ENCODE peak calls at places on chromosomes 5 and 9, in six cellular contexts. K is neuronal stem cell, I is mesendoderm, S is IMR-90, Z is H9, A is mesenchymal stem cell. E is an unnamed sample.
A peak's percentile ranks its signal among the peaks of the same experiment; 100 is the strongest.

GRCh38 chr9:15936316-15936869 is 383.6 kb downstream of the CCDC171 start:
- DNase-seq in K (no peak), I (no peak), S (peak; percentile 40), Z (no peak), A (peak; percentile 3), E (no peak)

GRCh38 chr5:69007726-69008368 is 86.0 kb upstream of the SLC30A5 start:
- DNase-seq in K (peak; percentile 73), I (peak; percentile 84), S (peak; percentile 30), Z (peak; percentile 83), A (peak; percentile 63), E (peak; percentile 88)

GRCh38 chr9:17810728-17811634 is 232.1 kb downstream of the SH3GL2 start:
- DNase-seq in K (peak; percentile 67), I (peak; percentile 50), S (peak; percentile 66), Z (no peak), A (peak; percentile 48), E (peak; percentile 82)

GRCh38 chr9:10059044-10059443 is 553.8 kb downstream of the PTPRD start:
- DNase-seq in K (no peak), I (peak; percentile 36), S (peak; percentile 28), Z (no peak), A (peak; percentile 78), E (no peak)

GRCh38 chr9:99851028-99851822 is 29.5 kb downstream of the NR4A3 start:
- DNase-seq in K (no peak), I (no peak), S (no peak), Z (no peak), A (no peak), E (no peak)

GRCh38 chr9:132042324-132042723 is 37.3 kb downstream of the MED27 start:
- DNase-seq in K (no peak), I (peak; percentile 19), S (peak; percentile 99), Z (no peak), A (peak; percentile 91), E (no peak)

GRCh38 chr9:84419203-84419602 is 78.6 kb upstream of the SLC28A3 start:
- DNase-seq in K (no peak), I (peak; percentile 44), S (no peak), Z (no peak), A (peak; percentile 15), E (no peak)

GRCh38 chr9:124886461-124886860 is 24.5 kb downstream of the ARPC5L start:
- DNase-seq in K (no peak), I (no peak), S (no peak), Z (no peak), A (no peak), E (no peak)

GRCh38 chr5:68225188-68225910 is 9.8 kb downstream of the PIK3R1 start:
- DNase-seq in K (no peak), I (no peak), S (peak; percentile 87), Z (no peak), A (peak; percentile 71), E (peak; percentile 67)

GRCh38 chr5:95284512-95285405 is at the start of gene MCTP1:
- DNase-seq in K (peak; percentile 44), I (peak; percentile 53), S (no peak), Z (peak; percentile 66), A (peak; percentile 19), E (no peak)

GRCh38 chr9:127963359-127964064 is 17.3 kb downstream of the EEIG1 start:
- DNase-seq in K (no peak), I (no peak), S (no peak), Z (no peak), A (no peak), E (no peak)

GRCh38 chr5:132777209-132778069 is at the start of gene SEPTIN8:
- DNase-seq in K (peak; percentile 63), I (peak; percentile 11), S (no peak), Z (peak; percentile 53), A (peak; percentile 57), E (peak; percentile 61)

GRCh38 chr5:130908186-130908585 is 256.9 kb downstream of the HINT1 start:
- DNase-seq in K (no peak), I (no peak), S (no peak), Z (no peak), A (no peak), E (no peak)

GRCh38 chr5:15433709-15434108 is 66.3 kb upstream of the FBXL7 start:
- DNase-seq in K (no peak), I (no peak), S (no peak), Z (no peak), A (no peak), E (no peak)

GRCh38 chr9:5971740-5972139 is 43.7 kb downstream of the RANBP6 start:
- DNase-seq in K (no peak), I (no peak), S (peak; percentile 11), Z (no peak), A (no peak), E (no peak)

GRCh38 chr9:14092344-14092743 is 221.6 kb downstream of the NFIB start:
- DNase-seq in K (no peak), I (no peak), S (no peak), Z (no peak), A (peak; percentile 8), E (no peak)

GRCh38 chr9:69657269-69657668 is 14.9 kb downstream of the APBA1 start:
- DNase-seq in K (no peak), I (no peak), S (peak; percentile 35), Z (no peak), A (peak; percentile 61), E (no peak)

GRCh38 chr5:78467744-78468357 is 107.4 kb downstream of the SCAMP1 start:
- DNase-seq in K (peak; percentile 6), I (peak; percentile 44), S (peak; percentile 74), Z (no peak), A (peak; percentile 52), E (peak; percentile 60)

GRCh38 chr5:17219006-17219422 is 1.6 kb downstream of the BASP1 start:
- DNase-seq in K (peak; percentile 64), I (peak; percentile 87), S (no peak), Z (peak; percentile 75), A (peak; percentile 48), E (no peak)

GRCh38 chr9:77291714-77292113 is 114.4 kb downstream of the VPS13A start:
- DNase-seq in K (peak; percentile 18), I (peak; percentile 86), S (peak; percentile 33), Z (peak; percentile 45), A (peak; percentile 33), E (peak; percentile 43)

GRCh38 chr9:89799766-89800165 is 195.0 kb downstream of the GADD45G start:
- DNase-seq in K (no peak), I (no peak), S (no peak), Z (no peak), A (no peak), E (peak; percentile 77)

GRCh38 chr9:114434878-114435311 is 47.1 kb upstream of the AKNA start:
- DNase-seq in K (peak; percentile 37), I (peak; percentile 81), S (peak; percentile 37), Z (peak; percentile 63), A (peak; percentile 36), E (peak; percentile 54)

GRCh38 chr5:3858524-3858923 is 262.9 kb downstream of the IRX1 start:
- DNase-seq in K (no peak), I (no peak), S (no peak), Z (no peak), A (no peak), E (no peak)

DNA sequence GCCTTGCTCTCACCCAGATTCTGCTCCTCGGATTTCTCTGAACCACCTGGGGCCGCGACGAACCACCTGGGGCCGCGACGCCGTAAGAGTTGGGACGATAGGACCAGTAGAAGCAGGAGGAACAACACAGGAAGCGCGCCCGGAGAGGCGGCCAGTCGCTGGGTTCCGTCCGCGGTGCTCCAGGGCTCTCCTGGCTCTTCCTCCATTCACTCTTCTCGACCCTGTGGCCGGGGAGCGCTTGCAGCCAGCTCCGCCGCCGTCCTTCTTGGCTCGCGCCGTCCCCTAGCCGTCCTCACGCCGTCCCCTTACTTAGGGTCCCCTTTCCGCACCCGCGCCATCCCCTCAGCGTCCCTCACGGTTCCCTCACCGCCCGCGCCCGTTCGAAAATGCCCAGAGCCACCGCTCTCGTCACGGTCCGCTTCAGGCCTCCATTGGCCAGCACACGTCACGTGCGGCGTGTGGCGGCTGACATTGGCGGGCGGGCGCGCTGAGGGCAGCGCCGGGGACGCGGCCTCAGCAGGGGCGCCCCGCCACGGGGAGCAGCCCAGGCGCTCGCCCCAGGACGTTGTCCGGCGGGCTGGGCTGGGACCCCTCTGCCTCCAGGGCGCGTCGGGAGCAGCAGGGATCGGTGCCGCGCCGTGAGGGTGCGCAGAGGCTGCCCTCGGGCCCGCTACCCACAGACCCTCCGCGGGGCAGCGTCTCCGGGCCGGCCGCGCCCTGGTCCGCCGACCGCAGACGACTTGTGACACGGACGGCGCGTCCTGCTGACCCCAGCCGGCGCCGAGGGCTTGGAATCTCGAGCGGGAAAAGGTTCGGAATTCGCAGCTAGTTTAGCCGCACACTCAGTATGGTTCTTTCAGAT is 53.7 kb upstream of the PTPDC1 start:
- DNase-seq in K (peak; percentile 72), I (peak; percentile 91), S (peak; percentile 79), Z (peak; percentile 86), A (peak; percentile 89), E (peak; percentile 91)
- H2BK120ac ChIP-seq in K (peak overlapping the region; percentile 35), I (no peak overlapping the region), S (peak overlapping the region; percentile 66), Z (no peak overlapping the region), A (peak overlapping the region; percentile 71), E (peak overlapping the region; percentile 92)

DNA sequence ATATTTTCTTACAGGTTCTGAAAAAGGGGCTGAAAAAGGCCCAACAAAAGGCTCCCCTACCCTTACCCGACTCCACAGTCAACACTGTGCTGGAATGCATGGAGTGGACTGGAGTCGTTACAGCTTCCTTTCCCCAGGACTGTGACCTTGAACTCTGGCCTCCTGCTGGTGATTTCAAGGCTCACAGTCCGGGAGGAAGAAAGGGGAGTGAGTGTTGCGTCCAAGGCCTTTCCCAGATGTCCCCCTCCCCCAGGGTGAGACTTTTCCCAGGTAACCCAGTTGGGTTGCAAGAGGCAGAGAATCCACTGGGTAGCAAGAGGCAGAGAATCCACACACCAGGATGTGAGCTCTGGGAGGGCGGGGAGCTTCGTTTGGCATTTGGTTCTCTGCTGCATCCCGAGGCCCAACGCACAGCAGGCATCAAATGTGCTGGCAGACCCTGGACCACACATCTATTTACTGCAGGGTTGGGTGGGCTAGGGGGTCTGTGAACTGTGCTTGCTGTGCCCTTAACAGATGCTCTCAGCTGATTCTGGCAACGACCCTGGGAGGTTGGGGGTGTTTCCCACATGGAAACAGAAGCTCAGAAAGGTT is 37.5 kb downstream of the FABP6 start:
- DNase-seq in K (no peak), I (peak; percentile 94), S (no peak), Z (peak; percentile 82), A (no peak), E (no peak)
- H3K18ac ChIP-seq in K (no peak overlapping the region), I (no peak overlapping the region), S (no peak overlapping the region), Z (no peak overlapping the region), A (no peak overlapping the region), E (no peak overlapping the region)

GRCh38 chr5:60960591-60960990 is 15.6 kb downstream of the NDUFAF2 start:
- DNase-seq in K (no peak), I (peak; percentile 37), S (peak; percentile 46), Z (no peak), A (peak; percentile 56), E (no peak)
- H3K4me2 ChIP-seq in K (no peak overlapping the region), I (no peak overlapping the region), S (no peak overlapping the region), Z (no peak overlapping the region), A (no peak overlapping the region), E (no peak overlapping the region)

DNA sequence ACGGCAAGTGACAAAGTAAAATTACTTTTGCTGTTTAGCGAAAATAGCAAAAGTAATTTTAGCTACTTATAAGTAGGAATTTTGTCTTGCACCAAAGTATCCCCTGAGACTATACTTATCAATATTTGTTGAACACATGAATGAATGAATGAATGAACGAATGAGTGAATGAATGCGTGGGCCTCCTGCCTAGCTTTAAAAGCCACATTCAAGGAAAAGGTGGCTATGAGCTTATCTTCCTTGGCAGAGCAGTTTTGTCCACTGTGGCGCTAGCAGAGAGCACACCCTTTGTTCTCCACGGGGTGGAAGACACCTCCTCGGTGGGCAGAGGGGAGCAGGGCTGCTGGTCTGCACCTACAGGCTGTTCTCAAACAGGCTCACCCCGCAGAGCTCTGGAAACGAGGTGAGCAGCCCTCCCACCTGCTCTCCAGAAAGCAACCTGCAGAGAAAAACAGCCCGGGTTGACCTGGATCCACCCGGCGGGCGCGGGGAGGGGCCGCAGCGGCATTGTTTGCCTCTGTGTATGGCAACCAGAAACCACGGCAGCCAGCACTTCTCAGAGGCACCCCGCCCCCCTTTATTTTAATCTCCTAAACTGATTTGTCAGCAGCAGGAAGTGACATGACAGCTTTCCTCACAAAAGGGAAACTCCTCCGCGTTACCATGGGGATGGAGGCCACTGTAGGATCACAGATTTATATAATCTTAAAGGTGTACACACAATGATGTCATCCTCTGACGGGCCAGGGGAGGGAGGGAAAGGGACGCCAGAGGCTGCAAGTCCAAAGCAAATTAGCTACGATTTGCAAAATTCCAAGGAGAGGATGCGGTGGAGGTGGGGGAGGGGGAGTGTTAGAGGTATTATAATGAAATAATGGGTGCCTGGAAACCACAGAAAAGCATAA is 5.9 kb downstream of the DUSP1 start:
- DNase-seq in K (peak; percentile 92), I (peak; percentile 99), S (peak; percentile 99), Z (peak; percentile 94), A (peak; percentile 100), E (peak; percentile 99)
- H2BK120ac ChIP-seq in K (no peak overlapping the region), I (no peak overlapping the region), S (peak overlapping the region; percentile 58), Z (no peak overlapping the region), A (peak overlapping the region; percentile 66), E (peak overlapping the region; percentile 10)

E was measured in trophoblast cell.